ENCODE peak calls at places on chromosomes 12 and 14, in four cellular contexts. One of them, this sample, is unnamed.

GRCh38 chr12:115791331-115791730 is 486.2 kb downstream of the MED13L start:
- DNase-seq in A549: no peak
- DNase-seq in esophagus squamous epithelium: no peak
- DNase-seq in lower leg skin: no peak
- DNase-seq in this sample: no peak

GRCh38 chr12:95848575-95849388 is 10.0 kb upstream of the SNRPF start:
- DNase-seq in A549: peak; percentile 55
- DNase-seq in esophagus squamous epithelium: no peak
- DNase-seq in lower leg skin: no peak
- DNase-seq in this sample: no peak

GRCh38 chr12:39451977-39452376 is 9.1 kb upstream of the KIF21A start:
- DNase-seq in A549: no peak
- DNase-seq in esophagus squamous epithelium: no peak
- DNase-seq in lower leg skin: no peak
- DNase-seq in this sample: no peak

GRCh38 chr12:104454997-104455396 is 1.8 kb upstream of the CHST11 start:
- DNase-seq in A549: peak; percentile 55
- DNase-seq in esophagus squamous epithelium: no peak
- DNase-seq in lower leg skin: no peak
- DNase-seq in this sample: no peak

GRCh38 chr14:51094282-51094821 is 553 bp downstream of the TRIM9 start:
- DNase-seq in A549: peak; percentile 22
- DNase-seq in esophagus squamous epithelium: no peak
- DNase-seq in lower leg skin: no peak
- DNase-seq in this sample: peak; percentile 6

GRCh38 chr14:60092516-60092915 is 793 bp downstream of the PCNX4 start:
- DNase-seq in A549: peak; percentile 18
- DNase-seq in esophagus squamous epithelium: no peak
- DNase-seq in lower leg skin: no peak
- DNase-seq in this sample: no peak

GRCh38 chr14:51792819-51793218 is 67.6 kb upstream of the GNG2 start:
- DNase-seq in A549: no peak
- DNase-seq in esophagus squamous epithelium: no peak
- DNase-seq in lower leg skin: no peak
- DNase-seq in this sample: no peak

GRCh38 chr14:52015411-52016030 is 26.2 kb downstream of the RTRAF start:
- DNase-seq in A549: peak; percentile 6
- DNase-seq in esophagus squamous epithelium: no peak
- DNase-seq in lower leg skin: no peak
- DNase-seq in this sample: no peak

GRCh38 chr14:81427348-81428058 is 27.4 kb upstream of the STON2 start:
- DNase-seq in A549: no peak
- DNase-seq in esophagus squamous epithelium: no peak
- DNase-seq in lower leg skin: peak; percentile 52
- DNase-seq in this sample: no peak

GRCh38 chr12:27595231-27595642 is 71.2 kb downstream of the PPFIBP1 start:
- DNase-seq in A549: no peak
- DNase-seq in esophagus squamous epithelium: no peak
- DNase-seq in lower leg skin: peak; percentile 62
- DNase-seq in this sample: no peak

GRCh38 chr12:31759621-31760459 is 31.0 kb upstream of the AMN1 start:
- DNase-seq in A549: no peak
- DNase-seq in esophagus squamous epithelium: no peak
- DNase-seq in lower leg skin: no peak
- DNase-seq in this sample: no peak

GRCh38 chr14:102893452-102893851 is 29.0 kb upstream of the AMN start:
- DNase-seq in A549: no peak
- DNase-seq in esophagus squamous epithelium: no peak
- DNase-seq in lower leg skin: peak; percentile 59
- DNase-seq in this sample: no peak

GRCh38 chr12:118120579-118121363 is 15.2 kb upstream of the PEBP1 start:
- DNase-seq in A549: peak; percentile 94
- DNase-seq in esophagus squamous epithelium: peak; percentile 2
- DNase-seq in lower leg skin: peak; percentile 67
- DNase-seq in this sample: peak; percentile 67

GRCh38 chr14:95533391-95533821 is 1.4 kb upstream of the GLRX5 start:
- DNase-seq in A549: no peak
- DNase-seq in esophagus squamous epithelium: no peak
- DNase-seq in lower leg skin: no peak
- DNase-seq in this sample: no peak
- TF ChIP-seq POLR2A in A549: no peak
- TF ChIP-seq POLR2A in esophagus squamous epithelium: no peak
- TF ChIP-seq POLR2A in lower leg skin: no peak
- TF ChIP-seq POLR2A in this sample: no peak

DNA sequence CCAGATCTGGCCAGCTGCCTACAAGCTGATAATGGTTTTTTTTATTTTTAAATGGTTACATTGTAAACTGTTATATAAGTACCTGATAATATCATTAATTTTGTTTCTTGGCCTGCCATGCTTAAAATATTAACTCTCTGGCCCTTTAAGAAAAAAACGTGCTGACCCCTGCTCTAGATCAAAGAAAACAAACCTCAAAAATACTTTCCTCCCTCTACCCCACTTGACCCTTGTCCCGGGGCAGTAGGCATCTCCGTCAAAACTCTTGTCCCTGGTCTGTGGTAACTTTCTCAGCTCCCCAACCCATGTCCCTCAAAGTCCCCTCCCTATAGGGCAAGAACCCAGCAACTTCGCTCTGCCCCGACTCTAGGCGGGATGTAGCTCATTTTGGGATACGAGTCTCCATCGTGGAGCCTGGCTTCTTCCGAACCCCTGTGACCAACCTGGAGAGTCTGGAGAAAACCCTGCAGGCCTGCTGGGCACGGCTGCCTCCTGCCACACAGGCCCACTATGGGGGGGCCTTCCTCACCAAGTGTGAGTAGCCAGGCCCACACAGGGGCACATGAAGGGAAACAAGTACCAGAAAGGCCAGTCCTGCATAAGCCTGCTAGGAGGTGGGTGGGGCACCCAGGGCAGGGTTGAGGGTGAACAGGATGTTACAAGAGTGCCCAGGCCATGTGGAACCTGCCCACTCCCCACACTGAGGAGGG is 3.5 kb downstream of the RDH5 start:
- DNase-seq in A549: no peak
- DNase-seq in esophagus squamous epithelium: no peak
- DNase-seq in lower leg skin: no peak
- DNase-seq in this sample: no peak
- TF ChIP-seq POLR2A in A549: no peak
- TF ChIP-seq POLR2A in esophagus squamous epithelium: no peak
- TF ChIP-seq POLR2A in lower leg skin: no peak
- TF ChIP-seq POLR2A in this sample: no peak

GRCh38 chr12:119175115-119175514 is 3.6 kb upstream of the HSPB8 start:
- DNase-seq in A549: no peak
- DNase-seq in esophagus squamous epithelium: no peak
- DNase-seq in lower leg skin: no peak
- DNase-seq in this sample: no peak
- TF ChIP-seq POLR2A in A549: no peak
- TF ChIP-seq POLR2A in esophagus squamous epithelium: no peak
- TF ChIP-seq POLR2A in lower leg skin: no peak
- TF ChIP-seq POLR2A in this sample: no peak

GRCh38 chr12:110844551-110845395 is 2.0 kb upstream of the CCDC63 start:
- DNase-seq in A549: no peak
- DNase-seq in esophagus squamous epithelium: no peak
- DNase-seq in lower leg skin: peak; percentile 15
- DNase-seq in this sample: no peak
- TF ChIP-seq POLR2A in A549: no peak
- TF ChIP-seq POLR2A in esophagus squamous epithelium: no peak
- TF ChIP-seq POLR2A in lower leg skin: no peak
- TF ChIP-seq POLR2A in this sample: no peak

DNA sequence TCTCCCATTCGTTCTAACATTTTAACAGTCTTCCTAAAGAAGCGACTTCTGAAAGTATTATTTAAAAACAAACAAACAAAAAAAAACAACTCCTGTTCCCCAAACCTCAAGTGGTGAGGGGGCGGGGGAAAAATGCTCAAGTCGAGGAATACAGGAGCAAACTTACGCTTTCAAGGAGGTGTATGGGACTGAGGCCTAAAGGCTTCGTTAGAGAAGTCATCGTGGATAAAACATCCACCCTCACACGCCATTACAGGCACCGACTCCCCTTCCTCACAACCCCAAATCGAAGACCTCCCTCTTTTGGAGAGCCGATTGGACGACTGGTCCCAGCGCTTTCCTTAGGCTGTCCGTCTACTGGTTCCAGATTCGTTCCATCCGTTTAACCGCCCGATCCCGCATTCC is 693 bp downstream of the CBX5 start:
- DNase-seq in A549: no peak
- DNase-seq in esophagus squamous epithelium: no peak
- DNase-seq in lower leg skin: no peak
- DNase-seq in this sample: no peak
- TF ChIP-seq POLR2A in A549: no peak
- TF ChIP-seq POLR2A in esophagus squamous epithelium: no peak
- TF ChIP-seq POLR2A in lower leg skin: no peak
- TF ChIP-seq POLR2A in this sample: no peak

DNA sequence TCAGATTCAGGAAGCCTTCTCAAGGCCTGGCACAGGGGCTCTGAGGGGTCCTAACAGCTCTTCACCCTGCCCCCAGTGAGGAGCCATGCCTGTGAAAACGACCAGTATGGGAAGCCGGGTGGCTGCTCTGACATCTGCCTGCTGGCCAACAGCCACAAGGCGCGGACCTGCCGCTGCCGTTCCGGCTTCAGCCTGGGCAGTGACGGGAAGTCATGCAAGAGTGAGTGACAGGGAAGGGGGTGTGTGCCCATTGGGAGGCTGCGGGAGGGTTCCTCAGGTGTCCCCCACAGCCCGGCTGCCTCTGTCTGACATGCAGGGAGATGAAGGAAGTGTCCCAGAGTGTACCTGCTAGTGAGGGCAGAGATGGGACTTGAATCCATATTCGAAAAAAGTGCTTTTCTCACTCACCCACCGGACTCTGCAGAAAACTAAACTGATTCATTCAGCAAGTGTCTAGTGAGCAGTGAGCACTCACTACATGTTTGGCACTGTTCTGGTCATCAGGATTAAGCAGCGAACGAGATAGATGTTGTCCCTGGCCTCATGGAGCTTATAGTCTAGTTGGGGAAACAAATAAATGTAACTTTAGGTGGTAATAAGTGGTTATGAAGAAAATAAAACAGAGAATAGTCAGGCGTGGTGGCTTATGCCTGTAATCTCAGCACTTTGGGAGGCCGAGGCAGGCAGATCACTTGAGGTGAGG is 9.4 kb upstream of the LRP1-AS start:
- DNase-seq in A549: no peak
- DNase-seq in esophagus squamous epithelium: no peak
- DNase-seq in lower leg skin: no peak
- DNase-seq in this sample: no peak
- TF ChIP-seq POLR2A in A549: no peak
- TF ChIP-seq POLR2A in esophagus squamous epithelium: no peak
- TF ChIP-seq POLR2A in lower leg skin: no peak
- TF ChIP-seq POLR2A in this sample: no peak